ENCODE peak calls at places on chromosomes 7 and 10, in four cellular contexts. S is heart left ventricle, E is substantia nigra, W is NCI-H748 treated with DMSO at 0.1 percent for 48 hours. X is an unnamed sample.

GRCh38 chr10:24307173-24307572 is 98.2 kb downstream of the KIAA1217 start:
- DNase-seq in W (no peak), E (no peak), S (no peak), X (no peak)

GRCh38 chr7:6640246-6640721 is 3.2 kb downstream of the ZNF316 start:
- DNase-seq in W (no peak), E (no peak), S (peak), X (no peak)

GRCh38 chr7:98400538-98401427 is at the start of gene BAIAP2L1:
- DNase-seq in S (peak), W (peak), E (no peak), X (no peak)

GRCh38 chr10:99328579-99329237 is 448 bp upstream of the CNNM1 start:
- DNase-seq in S (no peak), E (peak), W (no peak), X (no peak)

GRCh38 chr7:142445019-142445686 is 187.3 kb upstream of the PRSS58 start:
- DNase-seq in S (no peak), W (no peak), E (no peak), X (no peak)

GRCh38 chr7:42494199-42494710 is 257.2 kb upstream of the GLI3 start:
- DNase-seq in W (no peak), E (no peak), S (no peak), X (no peak)

GRCh38 chr7:2417981-2418481 is 14.6 kb downstream of the CHST12 start:
- DNase-seq in W (no peak), E (no peak), S (peak), X (no peak)

GRCh38 chr7:129774871-129775694 is 163.6 kb downstream of the NRF1 start:
- DNase-seq in E (no peak), W (no peak), S (no peak), X (no peak)